ENCODE peak calls at places on chromosomes 7 and 10, in ten cellular contexts. K, D, A, U, R, I, G, T, O and B are unnamed samples.

GRCh38 chr10:15808204-15808797 is 52.0 kb downstream of the MINDY3 start:
- DNase-seq in K (no peak), D (no peak), A (no peak), U (no peak), R (no peak), I (no peak), G (no peak), T (no peak), O (no peak), B (no peak)

GRCh38 chr10:101089520-101090299 is 27.9 kb downstream of the KAZALD1 start:
- DNase-seq in K (no peak), D (no peak), A (no peak), U (no peak), R (no peak), I (no peak), G (no peak), T (no peak), O (no peak), B (no peak)

GRCh38 chr7:41581041-41581440 is 121.8 kb downstream of the INHBA start:
- DNase-seq in K (no peak), D (peak; percentile 15), A (no peak), U (no peak), R (no peak), I (no peak), G (peak; percentile 59), T (no peak), O (no peak), B (no peak)

GRCh38 chr10:47029181-47029971 is 118.1 kb downstream of the PTPN20 start:
- DNase-seq in K (no peak), D (no peak), A (no peak), U (no peak), R (no peak), I (no peak), G (no peak), T (no peak), O (no peak), B (no peak)

GRCh38 chr7:130488376-130489139 is 3.3 kb upstream of the MEST start:
- DNase-seq in K (peak; percentile 18), D (no peak), A (no peak), U (no peak), R (no peak), I (no peak), G (no peak), T (no peak), O (no peak), B (no peak)

GRCh38 chr10:91555455-91555854 is 77.4 kb downstream of the PPP1R3C start:
- DNase-seq in K (no peak), D (no peak), A (no peak), U (no peak), R (no peak), I (no peak), G (no peak), T (no peak), O (no peak), B (no peak)

GRCh38 chr7:151934584-151934983 is 21.7 kb upstream of the GALNTL5 start:
- DNase-seq in K (no peak), D (no peak), A (no peak), U (no peak), R (no peak), I (no peak), G (no peak), T (no peak), O (no peak), B (no peak)

GRCh38 chr10:52940921-52941320 is 168.3 kb upstream of the MBL2 start:
- DNase-seq in K (no peak), D (no peak), A (no peak), U (no peak), R (no peak), I (no peak), G (no peak), T (peak; percentile 15), O (no peak), B (no peak)

GRCh38 chr7:122143376-122143750 is 686 bp downstream of the AASS start:
- DNase-seq in K (no peak), D (no peak), A (peak; percentile 44), U (peak; percentile 8), R (peak; percentile 31), I (no peak), G (no peak), T (no peak), O (peak; percentile 35), B (no peak)

GRCh38 chr7:133827707-133828580 is 299.2 kb upstream of the LRGUK start:
- DNase-seq in K (peak; percentile 16), D (no peak), A (no peak), U (peak; percentile 8), R (no peak), I (no peak), G (no peak), T (no peak), O (no peak), B (no peak)